ENCODE peak calls at places on chromosomes 6 and 20, in ten cellular contexts. V is hepatocyte; U is Calu3; P is GM12865; C is cardiac fibroblast; E is activated B cell treated with CpG ODN at 0.5 μM for 24 hours; A is spleen; O is H1; G is activated CD8-positive, alpha-beta T cell treated with anti-CD3 and anti-CD28 coated beads for 36 hours; Z is dorsolateral prefrontal cortex. R is an unnamed sample.

GRCh38 chr6:170135041-170135440 is 155.8 kb downstream of the DLL1 start:
- DNase-seq in V (no peak), U (no peak), P (no peak), C (no peak), E (no peak), A (peak; percentile 29), O (no peak), G (no peak), Z (no peak), R (no peak)

GRCh38 chr6:87588756-87589407 is 905 bp downstream of the RARS2 start:
- DNase-seq in V (no peak), U (no peak), P (no peak), C (peak; percentile 16), E (no peak), A (no peak), O (no peak), G (no peak), Z (no peak), R (no peak)

GRCh38 chr20:47551841-47552240 is 50.2 kb downstream of the NCOA3 start:
- DNase-seq in V (no peak), U (no peak), P (no peak), C (no peak), E (no peak), A (no peak), O (no peak), G (peak; percentile 43), Z (no peak), R (no peak)

GRCh38 chr6:88843040-88843439 is 120.4 kb downstream of the RNGTT start:
- DNase-seq in V (no peak), U (no peak), P (no peak), C (peak; percentile 77), E (no peak), A (no peak), O (no peak), G (no peak), Z (no peak), R (no peak)

GRCh38 chr6:83870649-83871048 is 11.2 kb downstream of the CYB5R4 start:
- DNase-seq in V (no peak), U (no peak), P (no peak), C (no peak), E (no peak), A (no peak), O (no peak), G (no peak), Z (no peak), R (no peak)

GRCh38 chr6:88641178-88641903 is 322.1 kb downstream of the RNGTT start:
- DNase-seq in V (no peak), U (no peak), P (peak; percentile 86), C (peak; percentile 8), E (no peak), A (no peak), O (no peak), G (no peak), Z (no peak), R (no peak)

GRCh38 chr20:52596261-52596660 is 375.9 kb upstream of the TSHZ2 start:
- DNase-seq in V (no peak), U (no peak), P (no peak), C (no peak), E (no peak), A (no peak), O (no peak), G (no peak), Z (no peak), R (no peak)

GRCh38 chr6:40894962-40895799 is 143.8 kb downstream of the UNC5CL start:
- DNase-seq in V (peak; percentile 82), U (peak; percentile 74), P (no peak), C (peak; percentile 56), E (no peak), A (no peak), O (peak; percentile 85), G (no peak), Z (no peak), R (no peak)

GRCh38 chr6:122043421-122043820 is 356.0 kb upstream of the HSF2 start:
- DNase-seq in V (no peak), U (no peak), P (no peak), C (no peak), E (no peak), A (no peak), O (no peak), G (no peak), Z (no peak), R (no peak)

GRCh38 chr6:79127660-79128059 is 49.6 kb upstream of the PHIP start:
- DNase-seq in V (no peak), U (peak; percentile 14), P (no peak), C (no peak), E (no peak), A (no peak), O (no peak), G (no peak), Z (no peak), R (no peak)

GRCh38 chr6:88455317-88455716 is 289.2 kb upstream of the CNR1 start:
- DNase-seq in V (no peak), U (no peak), P (no peak), C (no peak), E (no peak), A (no peak), O (no peak), G (no peak), Z (peak; percentile 45), R (no peak)

GRCh38 chr6:160141001-160141726 is 19.5 kb downstream of the SLC22A1 start:
- DNase-seq in V (peak; percentile 61), U (no peak), P (no peak), C (peak; percentile 63), E (no peak), A (no peak), O (no peak), G (no peak), Z (no peak), R (no peak)

GRCh38 chr6:149354009-149354408 is 36.5 kb downstream of the TAB2 start:
- DNase-seq in V (no peak), U (no peak), P (no peak), C (no peak), E (no peak), A (no peak), O (no peak), G (no peak), Z (no peak), R (no peak)

GRCh38 chr6:161918154-161918553 is 644.3 kb upstream of the AGPAT4 start:
- DNase-seq in V (no peak), U (no peak), P (no peak), C (no peak), E (no peak), A (no peak), O (no peak), G (no peak), Z (no peak), R (no peak)

GRCh38 chr6:147699637-147700036 is 191.1 kb downstream of the SAMD5 start:
- DNase-seq in V (no peak), U (no peak), P (no peak), C (peak; percentile 20), E (no peak), A (no peak), O (no peak), G (no peak), Z (no peak), R (no peak)

GRCh38 chr6:42118162-42119001 is 24.0 kb downstream of the C6orf132 start:
- DNase-seq in V (peak; percentile 85), U (peak; percentile 94), P (no peak), C (peak; percentile 51), E (no peak), A (no peak), O (no peak), G (no peak), Z (peak; percentile 72), R (no peak)

GRCh38 chr6:35468980-35469710 is 944 bp downstream of the RPL10A start:
- DNase-seq in V (no peak), U (no peak), P (peak; percentile 39), C (no peak), E (no peak), A (peak; percentile 89), O (no peak), G (no peak), Z (no peak), R (no peak)

DNA sequence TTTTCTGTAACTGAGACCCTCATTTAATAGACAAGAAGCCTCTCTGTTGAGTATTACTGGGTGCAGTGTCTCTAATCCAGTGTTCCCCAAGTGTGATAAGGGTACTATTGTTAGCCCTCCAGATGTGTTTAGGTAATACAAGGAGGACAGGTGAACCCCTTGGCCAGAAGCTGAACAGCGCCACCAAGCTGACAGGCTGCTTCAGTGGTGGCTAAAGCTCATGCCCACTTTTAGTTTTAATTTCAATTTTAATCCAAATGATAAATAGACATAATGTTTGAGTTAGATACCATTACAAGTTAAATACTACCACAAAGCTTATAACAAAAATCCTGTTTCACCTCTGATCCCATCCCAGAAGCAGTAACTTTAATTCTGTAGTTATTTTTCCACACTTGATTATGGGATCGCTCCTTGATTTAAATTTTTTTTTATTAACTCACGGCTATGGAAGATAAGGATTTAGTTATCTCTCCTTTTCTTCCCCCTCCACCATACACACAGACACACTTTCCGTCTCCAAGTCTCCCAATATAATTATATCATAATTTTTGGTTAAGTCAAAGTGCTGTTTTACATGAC is 8.3 kb upstream of the STK35 start:
- DNase-seq in V (peak; percentile 39), U (peak; percentile 42), P (peak; percentile 42), C (peak; percentile 11), E (no peak), A (no peak), O (peak; percentile 58), G (peak; percentile 63), Z (no peak), R (no peak)
- TF ChIP-seq CTCF in V (peak; percentile 68), U (peak; percentile 46), P (peak; percentile 58), C (peak; percentile 57), E (no peak), A (peak; percentile 31), O (peak; percentile 82), G (peak; percentile 69), Z (peak; percentile 29), R (peak; percentile 46)

GRCh38 chr6:36912583-36912982 is 26.8 kb downstream of the C6orf89 start:
- DNase-seq in V (peak; percentile 30), U (no peak), P (peak; percentile 92), C (peak; percentile 70), E (no peak), A (no peak), O (no peak), G (peak; percentile 81), Z (no peak), R (no peak)
- TF ChIP-seq CTCF in V (no peak), U (no peak), P (no peak), C (no peak), E (no peak), A (no peak), O (no peak), G (no peak), Z (no peak), R (peak; percentile 13)

GRCh38 chr6:4125933-4126864 is 9.2 kb downstream of the ECI2 start:
- DNase-seq in V (peak; percentile 75), U (no peak), P (peak; percentile 3), C (peak; percentile 87), E (no peak), A (no peak), O (no peak), G (peak; percentile 21), Z (no peak), R (no peak)
- TF ChIP-seq CTCF in V (peak; percentile 30), U (no peak), P (no peak), C (peak; percentile 49), E (no peak), A (no peak), O (no peak), G (no peak), Z (no peak), R (peak; percentile 32)

GRCh38 chr6:32790306-32790705 is 26.5 kb downstream of the HLA-DOB start:
- DNase-seq in V (no peak), U (no peak), P (no peak), C (no peak), E (no peak), A (no peak), O (no peak), G (no peak), Z (no peak), R (no peak)

GRCh38 chr6:32785781-32786533 is 22.6 kb upstream of the HLA-DQB2 start:
- DNase-seq in V (peak; percentile 82), U (peak; percentile 76), P (peak; percentile 68), C (peak; percentile 67), E (no peak), A (no peak), O (peak; percentile 49), G (peak; percentile 40), Z (no peak), R (no peak)
- TF ChIP-seq CTCF in V (peak; percentile 72), U (peak; percentile 84), P (peak; percentile 66), C (peak; percentile 67), E (no peak), A (peak; percentile 68), O (peak; percentile 66), G (peak; percentile 74), Z (peak; percentile 45), R (peak; percentile 68)

R was measured in osteocyte.